ENCODE peak calls at places on chromosome 16, in four cellular contexts. L is CD8-positive, alpha-beta T cell; F is BE2C; Q is psoas muscle. K is an unnamed sample.

GRCh38 chr16:50887500-50887899 is 145.6 kb downstream of the CYLD start:
- DNase-seq in L (no peak), Q (no peak), F (no peak), K (no peak)

GRCh38 chr16:73191111-73192046 is 143.5 kb upstream of the ZFHX3 start:
- DNase-seq in F (no peak), Q (no peak), L (no peak), K (no peak)

GRCh38 chr16:83779881-83780280 is 27.9 kb upstream of the HSBP1 start:
- DNase-seq in F (no peak), L (no peak), Q (no peak), K (peak; percentile 87)

GRCh38 chr16:12904041-12904671 is 2.8 kb downstream of the SHISA9 start:
- DNase-seq in F (no peak), Q (no peak), L (no peak), K (no peak)

GRCh38 chr16:88334517-88335149 is 48.1 kb upstream of the ZNF469 start:
- DNase-seq in Q (no peak), F (no peak), L (no peak), K (no peak)

GRCh38 chr16:69241911-69242310 is 54.9 kb downstream of the SNTB2 start:
- DNase-seq in L (no peak), F (no peak), Q (no peak), K (no peak)

GRCh38 chr16:58843675-58844074 is 109.6 kb upstream of the GOT2 start:
- DNase-seq in Q (no peak), F (no peak), L (no peak), K (peak; percentile 62)

GRCh38 chr16:59971264-59971663 is 1237.1 kb upstream of the GOT2 start:
- DNase-seq in L (no peak), F (no peak), Q (no peak), K (no peak)

GRCh38 chr16:81526199-81526598 is 81.6 kb downstream of the CMIP start:
- DNase-seq in Q (no peak), F (no peak), L (no peak), K (no peak)

GRCh38 chr16:87195190-87195589 is 122.0 kb downstream of the C16orf95 start:
- DNase-seq in F (no peak), Q (no peak), L (no peak), K (peak; percentile 42)

GRCh38 chr16:64238576-64238975 is 883.3 kb downstream of the CDH11 start:
- DNase-seq in L (no peak), Q (no peak), F (no peak), K (peak; percentile 84)

GRCh38 chr16:74372953-74373846 is 2.9 kb upstream of the NPIPB15 start:
- DNase-seq in F (no peak), Q (no peak), L (no peak), K (peak; percentile 62)

GRCh38 chr16:81937305-81938038 is 73.8 kb downstream of the SDR42E1 start:
- DNase-seq in Q (no peak), L (no peak), F (no peak), K (no peak)

GRCh38 chr16:30065943-30066881 is 652 bp downstream of the ALDOA start:
- DNase-seq in L (peak; percentile 45), Q (no peak), F (peak; percentile 32), K (peak; percentile 97)

GRCh38 chr16:27430923-27431484 is 29.0 kb downstream of the IL21R start:
- DNase-seq in F (no peak), Q (no peak), L (peak; percentile 12), K (no peak)

GRCh38 chr16:53884748-53885147 is 180.8 kb downstream of the FTO start:
- DNase-seq in Q (no peak), F (no peak), L (no peak), K (no peak)

GRCh38 chr16:4384497-4384896 is 12.8 kb downstream of the VASN start:
- DNase-seq in F (peak; percentile 83), L (no peak), Q (no peak), K (peak; percentile 98)

DNA sequence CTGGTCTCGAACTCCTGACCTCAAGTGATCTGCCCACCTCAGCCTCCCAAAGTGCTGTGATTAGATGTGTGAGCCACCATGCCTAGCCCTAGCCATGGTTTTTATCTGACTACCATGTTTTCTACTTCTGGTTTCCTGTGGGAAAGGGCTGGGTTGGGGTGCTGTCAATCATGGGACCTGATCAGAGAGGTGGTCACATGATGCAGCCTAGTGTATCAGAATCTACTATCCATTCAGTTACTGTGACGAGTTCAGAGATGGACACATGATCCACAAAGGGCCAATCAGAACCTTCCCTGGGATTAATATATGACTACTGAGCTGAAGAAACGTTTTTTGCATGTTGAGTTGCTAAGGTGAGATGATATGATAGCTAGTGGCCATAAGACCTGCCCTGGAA is 59.0 kb downstream of the ABCC6 start:
- DNase-seq in L (no peak), Q (no peak), F (no peak), K (no peak)
- TF ChIP-seq CTCF in L (no peak), Q (no peak), F (no peak), K (no peak)

GRCh38 chr16:77788196-77789084 is at the start of gene VAT1L:
- DNase-seq in F (peak; percentile 15), L (no peak), Q (no peak), K (peak; percentile 90)
- H3K4me3 ChIP-seq in F (peak within 1 kb of the TSS; percentile 11), L (no peak within 1 kb of the TSS), Q (peak within 1 kb of the TSS; percentile 56), K (peak within 1 kb of the TSS; percentile 58)

GRCh38 chr16:66984902-66985311 is 3.5 kb upstream of the CES4A start:
- DNase-seq in L (no peak), Q (no peak), F (no peak), K (no peak)
- H3K4me1 ChIP-seq in L (peaks cover 15% of the 10 kb centered on the region), Q (no peaks in the 10 kb centered on the region), F (no peaks in the 10 kb centered on the region), K (no peaks in the 10 kb centered on the region)

GRCh38 chr16:1327619-1327947 is 5.9 kb upstream of the BAIAP3 start:
- DNase-seq in Q (no peak), L (no peak), F (no peak), K (no peak)

GRCh38 chr16:1332618-1333148 is 762 bp upstream of the BAIAP3 start:
- DNase-seq in Q (no peak), F (no peak), L (no peak), K (no peak)

GRCh38 chr16:1330931-1331711 is 2.3 kb upstream of the BAIAP3 start:
- DNase-seq in Q (no peak), F (no peak), L (no peak), K (no peak)

GRCh38 chr16:1331712-1332617 is 1.5 kb upstream of the BAIAP3 start:
- DNase-seq in F (peak; percentile 61), Q (peak; percentile 56), L (peak; percentile 54), K (peak; percentile 92)

GRCh38 chr16:1330260-1330914 is 3.1 kb upstream of the BAIAP3 start:
- DNase-seq in L (no peak), Q (no peak), F (no peak), K (no peak)
- TF ChIP-seq CTCF in L (no peak), Q (peak; percentile 36), F (peak; percentile 68), K (peak; percentile 36)

DNA sequence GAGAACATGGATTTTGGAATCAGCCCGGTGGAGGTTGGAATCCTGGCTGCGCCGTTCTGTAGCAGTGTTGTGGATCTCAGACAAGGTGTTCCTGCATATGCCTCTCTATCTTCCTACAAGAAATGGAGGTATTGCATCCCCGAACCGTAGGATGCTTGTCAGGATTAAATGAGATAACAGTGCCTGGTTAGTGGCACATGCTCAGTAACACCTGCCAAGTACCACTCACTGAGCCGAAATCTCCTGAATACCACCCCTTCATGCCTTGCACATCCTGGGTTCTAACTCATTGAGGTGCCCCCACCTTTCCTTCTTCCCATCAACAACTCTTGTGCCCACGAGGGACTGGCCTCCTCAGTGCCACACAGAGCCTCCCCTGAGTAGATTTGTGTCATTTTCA is 84.0 kb downstream of the WWOX start:
- DNase-seq in F (no peak), Q (no peak), L (no peak), K (no peak)
- H3K4me3 ChIP-seq in F (no peak overlapping the region), Q (no peak overlapping the region), L (no peak overlapping the region), K (no peak overlapping the region)

DNA sequence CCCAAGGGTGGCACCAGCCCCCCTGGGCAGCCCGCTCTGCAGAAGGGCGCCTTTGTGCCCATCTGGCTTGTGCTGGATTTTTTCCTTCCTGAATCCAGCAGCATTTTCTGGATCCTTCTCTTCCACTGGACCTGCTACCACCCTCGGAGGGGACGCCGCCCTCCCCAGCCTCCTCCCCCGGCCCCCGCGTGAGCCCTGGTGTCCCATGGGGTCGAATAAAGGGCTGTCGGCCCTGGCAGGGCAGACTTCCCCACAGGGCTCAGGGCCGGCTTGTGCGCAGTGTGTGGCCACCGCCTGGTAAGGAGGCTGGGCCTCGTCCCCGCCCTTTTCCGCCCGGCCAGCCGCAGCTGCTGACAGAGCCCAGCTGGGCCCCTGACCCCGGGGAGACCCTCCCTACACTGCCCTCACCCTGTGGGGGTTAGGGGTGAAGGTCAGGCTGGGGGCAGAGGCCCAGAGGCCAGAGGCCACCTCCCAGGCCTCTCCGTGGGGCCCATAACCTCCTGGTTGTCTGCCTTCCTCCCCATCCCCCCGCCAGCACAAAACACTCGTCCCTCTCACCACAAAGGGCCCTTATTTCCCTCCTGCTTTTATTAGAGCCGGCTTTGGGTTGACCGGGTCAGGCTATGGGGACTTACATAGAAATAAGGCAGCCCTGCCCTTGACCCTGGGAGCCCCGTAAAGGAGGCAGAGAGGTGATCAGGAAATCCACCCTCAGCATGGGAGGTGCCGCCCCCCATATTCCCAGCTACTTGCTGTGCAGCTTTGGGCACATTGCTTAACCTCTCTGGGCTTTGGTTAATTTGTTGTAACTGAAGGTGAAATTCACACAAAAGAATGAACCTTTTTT is 179.3 kb upstream of the CIBAR2 start:
- DNase-seq in Q (no peak), F (no peak), L (no peak), K (no peak)
- H3K4me1 ChIP-seq in Q (peaks cover 29% of the 10 kb centered on the region), F (peaks cover 21% of the 10 kb centered on the region), L (no peaks in the 10 kb centered on the region), K (peaks cover 12% of the 10 kb centered on the region)

GRCh38 chr16:89412811-89413210 is 77.5 kb downstream of the ANKRD11 start:
- DNase-seq in L (no peak), Q (no peak), F (peak; percentile 44), K (no peak)
- TF ChIP-seq CTCF in L (no peak), Q (no peak), F (no peak), K (no peak)

K was measured in osteoblast.